ENCODE peak calls at places on chromosomes 4 and X, in four cellular contexts. One of them, this sample, is unnamed.

GRCh38 chr4:7853271-7853670 is 86.4 kb downstream of the AFAP1 start:
- DNase-seq in GM12878: no peak
- DNase-seq in K562: no peak
- DNase-seq in HepG2: no peak
- DNase-seq in this sample: no peak

GRCh38 chr4:78059524-78059889 is 2.4 kb downstream of the FRAS1 start:
- DNase-seq in HepG2: peak; percentile 87
- DNase-seq in GM12878: no peak
- DNase-seq in K562: peak; percentile 72
- DNase-seq in this sample: peak; percentile 84

GRCh38 chrX:13899607-13900006 is 82.7 kb upstream of the GPM6B start:
- DNase-seq in HepG2: no peak
- DNase-seq in GM12878: no peak
- DNase-seq in K562: no peak
- DNase-seq in this sample: no peak

GRCh38 chr4:134747108-134747805 is 545.7 kb upstream of the PABPC4L start:
- DNase-seq in GM12878: no peak
- DNase-seq in HepG2: peak; percentile 4
- DNase-seq in K562: no peak
- DNase-seq in this sample: no peak

GRCh38 chr4:87500107-87500462 is 29.1 kb downstream of the SPARCL1 start:
- DNase-seq in K562: no peak
- DNase-seq in GM12878: no peak
- DNase-seq in HepG2: no peak
- DNase-seq in this sample: no peak

GRCh38 chr4:16418814-16419213 is 192.5 kb upstream of the TAPT1 start:
- DNase-seq in K562: no peak
- DNase-seq in GM12878: no peak
- DNase-seq in HepG2: no peak
- DNase-seq in this sample: no peak

GRCh38 chr4:3512279-3512678 is 19.9 kb downstream of the LRPAP1 start:
- DNase-seq in HepG2: no peak
- DNase-seq in GM12878: no peak
- DNase-seq in K562: no peak
- DNase-seq in this sample: no peak

GRCh38 chr4:111512081-111512774 is 633.0 kb upstream of the FAM241A start:
- DNase-seq in K562: no peak
- DNase-seq in HepG2: no peak
- DNase-seq in GM12878: no peak
- DNase-seq in this sample: peak; percentile 4

GRCh38 chrX:103396186-103396585 is 19.8 kb downstream of the BEX3 start:
- DNase-seq in GM12878: no peak
- DNase-seq in K562: no peak
- DNase-seq in HepG2: no peak
- DNase-seq in this sample: no peak

GRCh38 chrX:78545233-78545632 is 113.9 kb downstream of the RTL3 start:
- DNase-seq in GM12878: no peak
- DNase-seq in HepG2: no peak
- DNase-seq in K562: no peak
- DNase-seq in this sample: no peak
- TF ChIP-seq ZBTB33 in GM12878: no peak
- TF ChIP-seq ZBTB33 in HepG2: no peak
- TF ChIP-seq ZBTB33 in K562: no peak
- TF ChIP-seq ZBTB33 in this sample: no peak

GRCh38 chrX:11745881-11746280 is 12.2 kb upstream of the MSL3 start:
- DNase-seq in K562: no peak
- DNase-seq in HepG2: no peak
- DNase-seq in GM12878: no peak
- DNase-seq in this sample: no peak
- TF ChIP-seq CEBPB in K562: no peak
- TF ChIP-seq CEBPB in HepG2: no peak
- TF ChIP-seq CEBPB in GM12878: no peak
- TF ChIP-seq CEBPB in this sample: no peak

DNA sequence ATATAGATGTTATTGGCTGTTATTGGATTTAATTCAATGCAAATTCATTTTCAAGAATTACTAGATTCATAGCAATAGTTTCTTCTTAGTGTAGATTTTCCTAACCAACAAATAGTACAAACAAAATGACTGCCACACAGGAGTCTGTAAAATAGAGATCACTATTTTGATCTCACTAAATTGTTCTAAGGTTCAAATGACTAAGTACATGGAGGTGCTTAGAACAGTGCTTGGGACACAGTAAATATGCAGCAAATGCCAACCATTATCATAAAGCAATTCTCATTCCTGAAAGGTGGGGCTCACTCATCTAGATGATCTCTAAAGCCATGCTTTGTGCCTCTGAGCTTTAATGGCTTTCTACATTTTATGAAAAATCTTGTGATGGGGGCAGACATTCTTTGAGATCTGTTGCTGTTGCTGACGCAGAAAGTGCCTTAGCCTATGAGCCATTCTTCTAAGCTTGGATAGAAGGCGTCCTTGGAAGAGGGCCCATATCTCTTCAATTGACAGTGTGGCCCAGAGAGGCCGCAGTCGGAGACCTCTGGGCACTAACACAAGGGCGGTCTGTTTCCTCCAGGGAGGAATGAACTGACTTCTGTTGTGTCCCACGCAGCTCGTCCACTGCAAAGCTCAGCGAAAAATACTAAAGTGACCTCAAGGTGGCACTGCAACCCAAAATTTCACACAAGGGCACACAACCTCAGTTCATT is 23.6 kb downstream of the TLR10 start:
- DNase-seq in K562: peak; percentile 71
- DNase-seq in HepG2: peak; percentile 39
- DNase-seq in GM12878: peak; percentile 77
- DNase-seq in this sample: no peak
- H2AFZ ChIP-seq in K562: peak overlapping the region; percentile 80
- H2AFZ ChIP-seq in HepG2: no peak overlapping the region
- H2AFZ ChIP-seq in GM12878: peak overlapping the region; percentile 66
- H2AFZ ChIP-seq in this sample: peak overlapping the region; percentile 65

GRCh38 chrX:21961142-21961541 is 20.6 kb downstream of the SMS start:
- DNase-seq in GM12878: no peak
- DNase-seq in HepG2: no peak
- DNase-seq in K562: no peak
- DNase-seq in this sample: no peak

GRCh38 chrX:21960569-21960968 is 20.1 kb downstream of the SMS start:
- DNase-seq in K562: peak; percentile 37
- DNase-seq in GM12878: no peak
- DNase-seq in HepG2: peak; percentile 27
- DNase-seq in this sample: no peak

GRCh38 chrX:21963736-21964135 is 23.2 kb downstream of the SMS start:
- DNase-seq in HepG2: no peak
- DNase-seq in GM12878: no peak
- DNase-seq in K562: no peak
- DNase-seq in this sample: no peak

GRCh38 chrX:21966866-21967265 is 26.4 kb downstream of the SMS start:
- DNase-seq in K562: no peak
- DNase-seq in GM12878: no peak
- DNase-seq in HepG2: no peak
- DNase-seq in this sample: no peak

GRCh38 chrX:21963226-21963625 is 22.7 kb downstream of the SMS start:
- DNase-seq in HepG2: no peak
- DNase-seq in K562: no peak
- DNase-seq in GM12878: no peak
- DNase-seq in this sample: no peak
- TF ChIP-seq ZBTB33 in HepG2: no peak
- TF ChIP-seq ZBTB33 in K562: no peak
- TF ChIP-seq ZBTB33 in GM12878: no peak
- TF ChIP-seq ZBTB33 in this sample: no peak

GRCh38 chrX:65769564-65770292 is 102.3 kb downstream of the MSN start:
- DNase-seq in HepG2: no peak
- DNase-seq in GM12878: no peak
- DNase-seq in K562: no peak
- DNase-seq in this sample: no peak
- TF ChIP-seq CEBPB in HepG2: no peak
- TF ChIP-seq CEBPB in GM12878: no peak
- TF ChIP-seq CEBPB in K562: no peak
- TF ChIP-seq CEBPB in this sample: no peak

GRCh38 chr4:80307774-80308465 is 27.6 kb upstream of the CFAP299 start:
- DNase-seq in HepG2: no peak
- DNase-seq in K562: peak; percentile 42
- DNase-seq in GM12878: no peak
- DNase-seq in this sample: no peak
- H2AFZ ChIP-seq in HepG2: no peak overlapping the region
- H2AFZ ChIP-seq in K562: peak overlapping the region; percentile 58
- H2AFZ ChIP-seq in GM12878: no peak overlapping the region
- H2AFZ ChIP-seq in this sample: no peak overlapping the region